ENCODE peak calls at places on chromosomes 16 and 17, in ten cellular contexts. O, Z, W, Q, V, M, K, L, E and D are unnamed samples.

GRCh38 chr17:82059272-82060000 is 6.2 kb downstream of the DUS1L start:
- DNase-seq in O (no peak), Z (no peak), L (no peak), E (no peak), Q (no peak), W (no peak), V (no peak), K (no peak), M (no peak), D (no peak)

GRCh38 chr16:68733570-68733969 is 3.5 kb upstream of the CDH1 start:
- DNase-seq in M (no peak), O (no peak), E (no peak), W (no peak), Q (no peak), L (no peak), V (no peak), Z (no peak), K (no peak), D (no peak)

GRCh38 chr17:77274137-77274829 is 133.5 kb downstream of the SEC14L1 start:
- DNase-seq in K (no peak), V (peak; percentile 36), Q (no peak), L (no peak), M (no peak), E (no peak), Z (no peak), O (no peak), W (no peak), D (no peak)

GRCh38 chr16:3980311-3981111 is 100.0 kb upstream of the CREBBP start:
- DNase-seq in E (no peak), Z (no peak), M (peak; percentile 30), L (no peak), K (no peak), V (peak; percentile 59), Q (no peak), W (no peak), O (no peak), D (no peak)

GRCh38 chr17:58399974-58400373 is 17.4 kb downstream of the RNF43 start:
- DNase-seq in K (no peak), W (no peak), M (peak; percentile 80), Q (no peak), V (no peak), Z (no peak), O (no peak), L (no peak), E (no peak), D (no peak)

GRCh38 chr17:2070241-2071023 is 15.5 kb downstream of the HIC1 start:
- DNase-seq in Q (no peak), Z (no peak), O (no peak), W (no peak), K (peak; percentile 37), M (no peak), V (no peak), L (no peak), E (no peak), D (peak; percentile 42)

GRCh38 chr16:79595261-79595660 is 5.3 kb downstream of the MAF start:
- DNase-seq in W (no peak), K (no peak), O (no peak), E (no peak), V (no peak), Z (no peak), L (no peak), M (no peak), Q (no peak), D (no peak)

GRCh38 chr17:16491703-16492612 is at the start of gene LRRC75A:
- DNase-seq in Z (peak; percentile 73), E (peak; percentile 17), M (peak; percentile 45), L (peak; percentile 53), O (peak; percentile 59), Q (peak; percentile 42), K (peak; percentile 42), W (no peak), V (peak; percentile 92), D (peak; percentile 64)

GRCh38 chr17:43880420-43880991 is 26.8 kb downstream of the MPP2 start:
- DNase-seq in K (peak; percentile 28), W (no peak), L (peak; percentile 94), V (peak; percentile 83), Z (no peak), M (peak; percentile 72), Q (peak; percentile 40), O (peak; percentile 71), E (no peak), D (no peak)

GRCh38 chr17:73288534-73289302 is 23.1 kb downstream of the CDC42EP4 start:
- DNase-seq in E (peak; percentile 70), K (peak; percentile 72), M (peak; percentile 33), O (peak; percentile 80), V (no peak), L (peak; percentile 50), Z (peak; percentile 67), W (no peak), Q (no peak), D (no peak)

GRCh38 chr16:85215478-85216120 is 103.3 kb upstream of the CIBAR2 start:
- DNase-seq in W (no peak), V (no peak), K (no peak), M (no peak), E (no peak), O (no peak), Z (no peak), L (no peak), Q (no peak), D (no peak)

GRCh38 chr17:78343099-78343432 is 16.8 kb downstream of the SOCS3 start:
- DNase-seq in O (peak; percentile 52), V (peak; percentile 62), Z (peak; percentile 78), Q (no peak), M (peak; percentile 79), W (no peak), L (peak; percentile 62), E (peak; percentile 86), K (peak; percentile 82), D (peak; percentile 92)

GRCh38 chr16:57149391-57149790 is 36.4 kb downstream of the PSME3IP1 start:
- DNase-seq in K (no peak), W (no peak), L (no peak), E (no peak), O (no peak), Q (no peak), Z (no peak), M (no peak), V (no peak), D (no peak)

DNA sequence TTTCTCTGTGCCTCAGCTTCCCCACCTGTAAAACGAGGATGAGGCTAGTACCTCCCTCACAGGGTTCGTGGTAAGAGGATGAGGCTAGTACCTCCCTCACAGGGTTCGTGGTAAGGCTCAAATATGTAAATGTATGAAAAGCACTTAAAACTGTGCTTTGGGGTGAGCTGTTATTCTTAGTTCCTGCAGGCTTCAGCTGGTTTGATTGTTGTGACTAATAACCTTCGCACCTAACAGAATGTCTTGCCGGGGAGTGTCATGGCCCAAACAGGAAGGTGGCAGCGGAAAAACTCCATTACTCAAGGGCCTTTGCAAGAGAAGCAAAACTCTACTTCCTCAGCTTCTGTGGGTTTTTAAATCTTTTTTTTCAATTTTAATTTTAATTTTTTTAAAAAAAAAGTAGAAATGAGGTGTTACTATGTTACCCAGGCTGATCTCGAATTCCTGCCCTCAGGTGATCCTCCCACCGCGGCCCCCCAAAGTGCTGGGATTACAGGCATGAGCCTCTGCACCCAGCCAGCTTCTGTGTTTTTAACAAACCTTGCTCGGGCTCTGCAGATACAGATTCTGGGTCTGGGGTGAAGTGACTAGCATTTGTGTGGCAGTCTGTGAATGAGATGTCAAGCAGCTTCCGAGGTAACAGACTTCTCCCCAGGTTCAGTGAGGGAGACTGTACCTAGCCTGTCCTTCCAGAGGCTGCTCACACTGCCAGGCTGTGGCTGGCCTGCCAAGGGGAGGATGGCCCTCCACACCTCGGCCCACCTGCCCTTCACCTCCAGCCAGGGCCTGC is 103.0 kb downstream of the RAB11FIP4 start:
- DNase-seq in M (no peak), E (no peak), K (no peak), V (no peak), L (no peak), W (no peak), O (peak; percentile 44), Q (peak; percentile 80), Z (no peak), D (no peak)
- H3K27ac ChIP-seq in M (no peak overlapping the region), E (peak overlapping the region; percentile 15), K (no peak overlapping the region), V (peak overlapping the region; percentile 14), L (no peak overlapping the region), W (peak overlapping the region; percentile 84), O (peak overlapping the region; percentile 87), Q (peak overlapping the region; percentile 90), Z (no peak overlapping the region), D (no peak overlapping the region)

DNA sequence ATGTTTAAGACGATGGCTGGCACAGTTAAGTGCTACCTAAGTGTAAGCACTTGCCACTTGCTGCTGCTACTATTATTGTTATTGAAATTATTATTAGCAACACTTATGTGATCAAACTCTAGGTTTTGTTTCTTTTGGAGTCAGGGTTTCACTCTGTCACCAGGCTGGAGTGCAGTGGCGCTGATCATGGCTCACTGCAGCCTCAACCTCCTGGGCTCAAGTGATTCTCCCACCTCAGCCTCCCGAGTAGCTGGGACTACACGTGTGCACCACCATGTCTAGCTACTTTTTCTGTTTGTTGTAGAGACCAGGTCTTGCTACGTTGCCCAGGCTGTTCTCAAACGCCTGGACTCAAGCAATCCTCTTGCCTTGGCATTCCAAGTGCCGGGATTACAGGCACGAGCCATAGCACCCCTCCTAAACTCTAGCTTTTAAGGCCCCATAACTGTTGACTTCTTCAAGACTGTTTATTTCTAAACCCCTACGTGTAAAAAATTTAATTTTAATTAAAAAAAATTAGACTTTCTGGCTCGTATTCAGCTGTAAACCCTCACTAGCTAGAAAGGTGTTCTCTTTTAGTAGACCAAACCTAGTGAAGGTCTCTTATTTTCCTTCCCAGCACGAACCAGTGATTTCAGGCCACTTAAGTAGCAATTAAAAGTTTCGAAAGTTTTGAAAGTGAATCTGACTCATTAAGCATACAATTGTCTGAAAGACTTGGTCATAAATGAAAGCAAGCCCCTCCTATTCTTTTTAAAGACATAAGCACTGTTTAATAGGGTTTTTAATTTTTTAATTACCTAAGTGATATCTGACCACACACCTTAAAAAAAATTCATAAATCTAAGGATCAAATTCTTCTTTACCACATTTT is 11.7 kb upstream of the SCNN1B start:
- DNase-seq in L (no peak), Q (no peak), E (no peak), Z (no peak), V (no peak), W (no peak), M (peak; percentile 46), O (no peak), K (no peak), D (no peak)
- H3K4me3 ChIP-seq in L (no peak overlapping the region), Q (no peak overlapping the region), E (no peak overlapping the region), Z (no peak overlapping the region), V (no peak overlapping the region), W (no peak overlapping the region), M (no peak overlapping the region), O (no peak overlapping the region), K (no peak overlapping the region), D (no peak overlapping the region)

GRCh38 chr17:49514374-49514738 is 19.3 kb downstream of the NGFR start:
- DNase-seq in K (peak; percentile 48), Z (no peak), M (no peak), L (peak; percentile 51), Q (no peak), E (no peak), O (no peak), V (peak; percentile 78), W (no peak), D (peak; percentile 72)
- H3K27ac ChIP-seq in K (peak overlapping the region; percentile 93), Z (peak overlapping the region; percentile 81), M (no peak overlapping the region), L (no peak overlapping the region), Q (no peak overlapping the region), E (peak overlapping the region; percentile 88), O (peak overlapping the region; percentile 70), V (peak overlapping the region; percentile 99), W (peak overlapping the region; percentile 78), D (no peak overlapping the region)

DNA sequence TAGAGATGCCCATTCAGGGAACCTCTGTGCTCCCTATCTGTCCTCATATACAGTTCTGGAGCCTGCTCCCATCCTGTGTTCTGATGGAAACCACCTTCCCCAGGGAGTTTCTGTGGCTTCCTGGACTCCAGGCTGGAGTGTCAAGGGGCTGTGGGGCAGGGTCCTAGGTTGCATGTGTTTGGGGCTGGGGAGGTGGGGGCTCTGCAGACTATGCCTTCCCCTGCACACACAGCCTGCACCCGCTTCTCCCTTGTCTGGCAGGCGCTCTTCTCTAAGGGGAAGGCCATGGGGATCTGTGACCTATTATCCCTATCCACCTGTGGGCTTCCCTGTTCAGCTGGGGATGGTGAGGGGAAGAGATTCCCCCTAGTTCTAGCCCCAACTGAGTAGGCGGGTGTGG is 14.3 kb downstream of the RARA start:
- DNase-seq in Z (peak; percentile 36), Q (no peak), L (no peak), O (no peak), M (no peak), K (no peak), E (no peak), V (no peak), W (no peak), D (no peak)
- H3K4me3 ChIP-seq in Z (no peak overlapping the region), Q (peak overlapping the region; percentile 55), L (no peak overlapping the region), O (peak overlapping the region; percentile 2), M (peak overlapping the region; percentile 2), K (no peak overlapping the region), E (peak overlapping the region; percentile 84), V (no peak overlapping the region), W (no peak overlapping the region), D (no peak overlapping the region)